ENCODE peak calls at places on chromosomes 16 and 17, in five cellular contexts. N is cardiac muscle cell, D is adrenal gland, B is lung, T is tibial artery. P is an unnamed sample. For H3K9me3, the result is how much of the 10 kb centered on the place peaks cover.

GRCh38 chr17:5122586-5123342 is 6.9 kb downstream of the USP6 start:
- DNase-seq in N (peak), T (peak), B (no peak), D (no peak), P (peak)

GRCh38 chr17:37405955-37406634 is 541 bp downstream of the ACACA start:
- DNase-seq in N (peak), D (no peak), B (no peak), T (no peak), P (no peak)

GRCh38 chr16:64412578-64413280 is 709.1 kb downstream of the CDH11 start:
- DNase-seq in N (peak), D (no peak), B (no peak), T (no peak), P (no peak)

GRCh38 chr16:764848-765487 is 4.4 kb downstream of the MSLN start:
- DNase-seq in T (no peak), D (no peak), N (no peak), B (no peak), P (no peak)

GRCh38 chr17:73533801-73534574 is 110.3 kb downstream of the SDK2 start:
- DNase-seq in N (no peak), B (no peak), D (no peak), T (no peak), P (peak)

GRCh38 chr16:27689711-27690110 is 139.8 kb downstream of the KATNIP start:
- DNase-seq in N (no peak), B (no peak), T (no peak), D (no peak), P (no peak)

GRCh38 chr17:47997595-47997994 is 26.7 kb downstream of the CDK5RAP3 start:
- DNase-seq in D (no peak), T (no peak), B (no peak), N (no peak), P (no peak)

GRCh38 chr17:81277938-81278693 is 17.0 kb downstream of the SLC38A10 start:
- DNase-seq in D (no peak), B (no peak), N (peak), T (no peak), P (no peak)

GRCh38 chr16:57041182-57042156 is 50.9 kb upstream of the CPNE2 start:
- DNase-seq in N (no peak), D (no peak), T (no peak), B (no peak), P (no peak)

GRCh38 chr16:30565984-30566383 is 5.5 kb downstream of the ZNF688 start:
- DNase-seq in N (no peak), T (no peak), B (no peak), D (no peak), P (no peak)

GRCh38 chr16:83031524-83031923 is 404.8 kb downstream of the CDH13 start:
- DNase-seq in D (no peak), B (no peak), T (no peak), N (no peak), P (peak)

GRCh38 chr17:74757502-74757901 is 9.1 kb downstream of the NHERF1 start:
- DNase-seq in N (peak), B (no peak), D (no peak), T (no peak), P (no peak)

GRCh38 chr16:75099738-75100615 is 16.6 kb downstream of the LDHD start:
- DNase-seq in T (no peak), B (no peak), D (no peak), N (no peak), P (peak)
- H3K27ac ChIP-seq in T (no peak), B (peak), D (no peak), N (no peak), P (peak)

GRCh38 chr17:60495260-60495659 is 30.8 kb downstream of the APPBP2 start:
- DNase-seq in D (no peak), N (no peak), B (no peak), T (no peak), P (no peak)

GRCh38 chr17:60496051-60496450 is 30.0 kb downstream of the APPBP2 start:
- DNase-seq in B (no peak), D (no peak), N (no peak), T (no peak), P (no peak)

GRCh38 chr17:60493847-60494321 is 32.2 kb downstream of the APPBP2 start:
- DNase-seq in D (no peak), N (no peak), B (no peak), T (no peak), P (no peak)

DNA sequence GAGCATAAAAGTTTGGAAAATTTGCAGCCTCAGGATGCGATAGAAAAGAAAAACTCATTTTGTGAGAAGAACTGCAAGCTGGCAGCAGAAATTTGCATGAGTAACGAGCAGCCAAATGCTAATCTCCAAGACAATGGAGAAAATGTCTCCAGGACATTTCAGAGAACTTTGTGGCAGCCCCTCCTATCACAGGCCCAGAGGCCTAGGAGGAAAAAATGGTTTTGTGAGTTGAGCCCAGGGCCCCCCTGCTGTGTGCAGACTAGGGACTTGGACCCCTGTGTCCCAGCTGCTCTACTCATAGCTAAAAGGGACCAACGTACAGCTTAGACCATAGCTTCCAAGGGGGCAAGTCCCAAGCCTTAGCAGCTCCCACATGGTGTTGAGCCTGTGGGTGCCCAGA is 34.3 kb downstream of the APPBP2 start:
- DNase-seq in D (no peak), N (no peak), T (no peak), B (no peak), P (peak)
- H3K9me3 ChIP-seq in D (under half), N (under half), T (under half), B (under half), P (half or more)

DNA sequence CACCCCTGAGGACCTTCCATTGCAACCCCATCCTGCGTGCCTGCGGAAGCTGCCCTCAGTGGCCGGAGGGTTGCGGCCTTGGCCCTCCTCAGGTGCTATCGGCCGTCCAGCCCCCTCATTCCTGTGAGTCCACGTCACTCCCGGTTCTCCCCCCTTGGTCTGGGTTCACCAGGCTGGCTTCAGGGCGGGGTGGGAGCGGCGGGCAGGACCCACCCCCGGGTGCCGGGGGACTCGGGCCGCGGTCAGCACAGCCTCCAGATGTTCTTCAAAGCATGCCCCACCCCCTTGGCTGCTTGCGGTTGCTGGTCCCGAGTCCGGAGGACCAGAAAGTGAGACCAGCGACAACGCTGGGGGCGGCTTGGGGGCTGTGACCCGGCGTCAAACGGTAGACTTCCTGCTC is 4.4 kb downstream of the ZNF469 start:
- DNase-seq in N (no peak), B (no peak), D (no peak), T (no peak), P (no peak)
- H3K27ac ChIP-seq in N (no peak), B (peak), D (no peak), T (no peak), P (no peak)

GRCh38 chr16:35485915-35486314 is 2026.5 kb downstream of the TP53TG3F start:
- DNase-seq in N (no peak), T (no peak), B (no peak), D (no peak), P (no peak)
- H3K9me3 ChIP-seq in N (under half), T (under half), B (under half), D (under half), P (half or more)

GRCh38 chr16:77212736-77213541 is 13.7 kb downstream of the SYCE1L start:
- DNase-seq in B (peak), N (peak), D (peak), T (no peak), P (peak)
- H3K27ac ChIP-seq in B (peak), N (no peak), D (no peak), T (peak), P (peak)

GRCh38 chr16:31767267-31767666 is 106.3 kb upstream of the ZNF267 start:
- DNase-seq in D (no peak), B (no peak), N (no peak), T (no peak), P (no peak)

DNA sequence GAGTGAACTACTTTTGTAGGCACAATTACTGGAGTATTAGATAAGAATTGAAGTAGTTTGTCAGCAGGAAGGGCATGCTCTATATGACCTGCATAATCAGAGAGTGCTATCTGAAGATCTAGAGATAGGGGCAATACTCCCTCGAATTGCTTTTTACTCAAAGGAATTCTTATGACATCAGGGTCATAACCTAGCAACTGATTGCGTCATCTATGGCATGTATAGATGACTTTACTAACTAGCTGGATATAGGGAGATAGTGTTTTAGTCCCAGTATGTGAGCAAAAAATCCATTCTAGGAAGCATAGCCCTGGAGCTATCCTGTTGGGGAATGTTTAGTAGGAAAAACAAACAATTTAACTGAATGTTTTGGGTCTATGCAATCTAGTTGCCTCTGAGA is 109.5 kb upstream of the ZNF267 start:
- DNase-seq in N (no peak), B (no peak), T (no peak), D (no peak), P (no peak)
- H3K9me3 ChIP-seq in N (under half), B (under half), T (half or more), D (half or more), P (half or more)

GRCh38 chr17:59328534-59329095 is 2.8 kb upstream of the YPEL2 start:
- DNase-seq in N (no peak), T (no peak), B (no peak), D (no peak), P (no peak)
- H3K27ac ChIP-seq in N (peak), T (peak), B (peak), D (no peak), P (no peak)

GRCh38 chr16:35431829-35432663 is 1972.6 kb downstream of the TP53TG3F start:
- DNase-seq in N (no peak), T (no peak), B (no peak), D (no peak), P (peak)
- H3K9me3 ChIP-seq in N (under half), T (under half), B (under half), D (under half), P (half or more)

GRCh38 chr17:17079761-17080160 is 37.5 kb downstream of the MPRIP start:
- DNase-seq in D (no peak), N (no peak), B (peak), T (peak), P (no peak)
- H3K27ac ChIP-seq in D (no peak), N (peak), B (peak), T (peak), P (no peak)

GRCh38 chr16:13968835-13969234 is 48.9 kb downstream of the ERCC4 start:
- DNase-seq in B (no peak), N (no peak), T (no peak), D (no peak), P (no peak)
- H3K9me3 ChIP-seq in B (under half), N (under half), T (under half), D (under half), P (under half)